ENCODE peak calls at places on chromosomes 7 and 10, in five cellular contexts. V is mucosa of gallbladder; O is stimulated activated CD4-positive, alpha-beta T cell treated with anti-CD3 and anti-CD28 coated beads, Interleukin-1b, Interleukin-23, amount 100 ng/mL, for 4 hours; E is T-cell; I is endothelial cell. K is an unnamed sample.

GRCh38 chr10:13672505-13672904 is 85.7 kb downstream of the PRPF18 start:
- DNase-seq in V (no peak), E (no peak), O (no peak), I (no peak), K (no peak)

GRCh38 chr7:48154792-48155413 is 16.4 kb upstream of the ABCA13 start:
- DNase-seq in O (no peak), I (peak; percentile 32), E (peak; percentile 8), V (peak; percentile 21), K (peak; percentile 69)

GRCh38 chr7:150953061-150953997 is 24.8 kb downstream of the KCNH2 start:
- DNase-seq in V (no peak), I (no peak), E (no peak), O (no peak), K (no peak)

GRCh38 chr7:136566491-136566890 is 302.0 kb upstream of the CHRM2 start:
- DNase-seq in V (no peak), E (no peak), O (no peak), I (no peak), K (no peak)

GRCh38 chr7:129401228-129401967 is 32.8 kb upstream of the STRIP2 start:
- DNase-seq in I (no peak), O (no peak), V (no peak), E (no peak), K (peak; percentile 15)

GRCh38 chr10:114544045-114544659 is 113.9 kb downstream of the ABLIM1 start:
- DNase-seq in I (no peak), O (peak; percentile 37), V (peak; percentile 23), E (peak; percentile 77), K (no peak)

GRCh38 chr7:154881046-154881445 is 121.9 kb downstream of the PAXIP1 start:
- DNase-seq in V (no peak), I (no peak), E (no peak), O (no peak), K (no peak)

GRCh38 chr7:155340071-155340531 is 42.4 kb downstream of the INSIG1 start:
- DNase-seq in V (no peak), E (no peak), I (no peak), O (no peak), K (no peak)

GRCh38 chr7:134767567-134768168 is 11.8 kb upstream of the CALD1 start:
- DNase-seq in I (no peak), O (no peak), E (no peak), V (no peak), K (peak; percentile 14)

GRCh38 chr10:8071666-8072065 is 17.2 kb downstream of the GATA3 start:
- DNase-seq in O (no peak), I (no peak), E (no peak), V (no peak), K (no peak)

GRCh38 chr10:100999742-101000601 is at the start of gene LZTS2:
- DNase-seq in E (no peak), V (no peak), O (no peak), I (peak; percentile 63), K (peak; percentile 32)

GRCh38 chr7:91151916-91152315 is 112.3 kb upstream of the FZD1 start:
- DNase-seq in E (no peak), O (no peak), V (no peak), I (no peak), K (no peak)

GRCh38 chr7:26531926-26532325 is 240.3 kb downstream of the SNX10 start:
- DNase-seq in O (no peak), I (no peak), V (no peak), E (no peak), K (no peak)

GRCh38 chr7:130400120-130400572 is 19.9 kb downstream of the CPA1 start:
- DNase-seq in E (no peak), V (no peak), I (no peak), O (no peak), K (peak; percentile 89)

GRCh38 chr7:132298782-132299181 is 277.5 kb downstream of the PLXNA4 start:
- DNase-seq in O (no peak), E (no peak), V (no peak), I (no peak), K (peak; percentile 14)

GRCh38 chr10:43001427-43001795 is 75.5 kb upstream of the RET start:
- DNase-seq in E (no peak), V (no peak), O (no peak), I (no peak), K (no peak)

GRCh38 chr7:1040790-1041189 is 3.6 kb upstream of the GPR146 start:
- DNase-seq in E (no peak), I (no peak), O (no peak), V (peak; percentile 62), K (peak; percentile 97)